ENCODE peak calls at places on chromosomes 16 and 17, in nine cellular contexts. E is AG08395; V is activated T-helper 9 cell treated with anti-CD3 and anti-CD28 coated beads, Interleukin-2, amount 50 U/mL, for 16 hours; D is NCI-H146; K is adipocyte; J is HFFc6; W is KG1; Z is ureter; M is GM12892. C is an unnamed sample.
A peak's percentile ranks its signal among the peaks of the same experiment; 100 is the strongest.

GRCh38 chr16:89093602-89094251 is at the start of gene ACSF3:
- DNase-seq in Z (peak; percentile 59), K (peak; percentile 82), W (peak; percentile 48), V (peak; percentile 60), J (peak; percentile 7), E (peak; percentile 88), M (peak; percentile 89), D (peak; percentile 38), C (peak; percentile 59)

GRCh38 chr17:31580331-31581021 is 189.0 kb downstream of the RAB11FIP4 start:
- DNase-seq in M (no peak), Z (no peak), K (peak; percentile 85), W (no peak), D (no peak), E (peak; percentile 73), J (peak; percentile 72), V (no peak), C (no peak)

GRCh38 chr16:21101631-21102420 is 48.8 kb downstream of the DNAH3 start:
- DNase-seq in V (no peak), Z (no peak), M (no peak), E (peak; percentile 25), J (peak; percentile 25), D (no peak), K (peak; percentile 12), W (no peak), C (no peak)

GRCh38 chr17:81434079-81434478 is 38.8 kb downstream of the BAHCC1 start:
- DNase-seq in W (no peak), V (no peak), D (no peak), E (peak; percentile 49), M (no peak), Z (no peak), K (peak; percentile 40), J (no peak), C (no peak)

GRCh38 chr17:75507712-75508111 is 7.6 kb downstream of the CASKIN2 start:
- DNase-seq in D (no peak), E (no peak), J (no peak), M (no peak), Z (no peak), K (no peak), V (no peak), W (no peak), C (no peak)

GRCh38 chr17:41421116-41421515 is 3.3 kb downstream of the KRT37 start:
- DNase-seq in Z (peak; percentile 52), J (peak; percentile 79), V (no peak), D (no peak), E (peak; percentile 41), K (peak; percentile 27), M (no peak), W (no peak), C (no peak)

GRCh38 chr17:46818319-46818928 is at the start of gene WNT3:
- DNase-seq in W (no peak), D (peak; percentile 42), K (peak; percentile 28), Z (no peak), M (peak; percentile 65), E (no peak), J (no peak), V (peak; percentile 22), C (no peak)

GRCh38 chr16:75109732-75110243 is 6.8 kb downstream of the LDHD start:
- DNase-seq in W (no peak), J (no peak), D (no peak), M (no peak), K (no peak), E (no peak), V (no peak), Z (peak; percentile 69), C (no peak)

GRCh38 chr16:2829501-2830354 is at the start of gene ZG16B:
- DNase-seq in V (no peak), D (no peak), E (no peak), K (no peak), J (no peak), M (no peak), W (no peak), Z (peak; percentile 69), C (no peak)

GRCh38 chr17:58046230-58047094 is 36.8 kb upstream of the DYNLL2 start:
- DNase-seq in K (no peak), Z (no peak), V (no peak), M (no peak), J (no peak), W (no peak), D (peak; percentile 6), E (peak; percentile 38), C (no peak)

GRCh38 chr16:29806096-29806579 is at the start of gene MAZ:
- DNase-seq in K (peak; percentile 88), W (peak; percentile 51), E (no peak), M (no peak), V (peak; percentile 66), Z (no peak), J (peak; percentile 85), D (no peak), C (no peak)

GRCh38 chr16:52568495-52568894 is 21.6 kb upstream of the TOX3 start:
- DNase-seq in D (no peak), J (no peak), Z (no peak), V (no peak), M (no peak), E (no peak), W (no peak), K (no peak), C (no peak)

GRCh38 chr16:86531641-86532525 is 21.6 kb downstream of the FOXF1 start:
- DNase-seq in J (no peak), Z (no peak), E (no peak), M (no peak), W (no peak), K (no peak), V (no peak), D (no peak), C (no peak)

GRCh38 chr16:85750021-85750826 is 672 bp downstream of the C16orf74 start:
- DNase-seq in Z (peak; percentile 61), J (peak; percentile 37), K (peak; percentile 59), D (peak; percentile 41), E (peak; percentile 43), W (no peak), V (no peak), M (no peak), C (peak; percentile 52)

C was measured in KBM-7.